ENCODE peak calls at places on chromosomes 13 and 19, in seven cellular contexts. One of them, this sample, is unnamed.

GRCh38 chr19:38837656-38838121 is 6.1 kb upstream of the ECH1 start:
- DNase-seq in transverse colon: no peak
- DNase-seq in H1: no peak
- DNase-seq in A549: no peak
- DNase-seq in stomach: peak
- DNase-seq in ovary: no peak
- DNase-seq in SK-N-SH: no peak
- DNase-seq in this sample: no peak

GRCh38 chr13:25377244-25377962 is 5.6 kb downstream of the ATP8A2 start:
- DNase-seq in transverse colon: no peak
- DNase-seq in H1: no peak
- DNase-seq in A549: no peak
- DNase-seq in stomach: no peak
- DNase-seq in ovary: no peak
- DNase-seq in SK-N-SH: no peak
- DNase-seq in this sample: no peak

GRCh38 chr19:39582891-39583625 is 19.3 kb upstream of the LGALS13 start:
- DNase-seq in transverse colon: no peak
- DNase-seq in H1: no peak
- DNase-seq in A549: no peak
- DNase-seq in stomach: no peak
- DNase-seq in ovary: no peak
- DNase-seq in SK-N-SH: no peak
- DNase-seq in this sample: no peak

GRCh38 chr13:49304763-49305695 is 57.3 kb downstream of the CDADC1 start:
- DNase-seq in transverse colon: no peak
- DNase-seq in H1: no peak
- DNase-seq in A549: no peak
- DNase-seq in stomach: no peak
- DNase-seq in ovary: no peak
- DNase-seq in SK-N-SH: no peak
- DNase-seq in this sample: no peak

GRCh38 chr19:40907968-40908735 is 26.1 kb upstream of the CYP2A7 start:
- DNase-seq in transverse colon: no peak
- DNase-seq in H1: no peak
- DNase-seq in A549: no peak
- DNase-seq in stomach: no peak
- DNase-seq in ovary: peak
- DNase-seq in SK-N-SH: no peak
- DNase-seq in this sample: no peak

GRCh38 chr19:35755550-35756371 is 1.1 kb downstream of the HSPB6 start:
- DNase-seq in transverse colon: peak
- DNase-seq in H1: no peak
- DNase-seq in A549: no peak
- DNase-seq in stomach: peak
- DNase-seq in ovary: peak
- DNase-seq in SK-N-SH: no peak
- DNase-seq in this sample: peak

GRCh38 chr13:99211421-99212035 is 10.9 kb downstream of the UBAC2 start:
- DNase-seq in transverse colon: no peak
- DNase-seq in H1: no peak
- DNase-seq in A549: no peak
- DNase-seq in stomach: no peak
- DNase-seq in ovary: no peak
- DNase-seq in SK-N-SH: no peak
- DNase-seq in this sample: no peak

GRCh38 chr19:14612657-14613056 is 29.8 kb downstream of the CLEC17A start:
- DNase-seq in transverse colon: no peak
- DNase-seq in H1: no peak
- DNase-seq in A549: no peak
- DNase-seq in stomach: no peak
- DNase-seq in ovary: no peak
- DNase-seq in SK-N-SH: no peak
- DNase-seq in this sample: no peak

GRCh38 chr19:30148803-30149202 is 206.8 kb downstream of the URI1 start:
- DNase-seq in transverse colon: no peak
- DNase-seq in H1: no peak
- DNase-seq in A549: no peak
- DNase-seq in stomach: no peak
- DNase-seq in ovary: no peak
- DNase-seq in SK-N-SH: no peak
- DNase-seq in this sample: no peak

GRCh38 chr19:17108453-17108784 is 32.8 kb downstream of the MYO9B start:
- DNase-seq in transverse colon: no peak
- DNase-seq in H1: no peak
- DNase-seq in A549: no peak
- DNase-seq in stomach: no peak
- DNase-seq in ovary: no peak
- DNase-seq in SK-N-SH: no peak
- DNase-seq in this sample: no peak

GRCh38 chr19:14113762-14114414 is 3.7 kb downstream of the PRKACA start:
- DNase-seq in transverse colon: peak
- DNase-seq in H1: no peak
- DNase-seq in A549: no peak
- DNase-seq in stomach: no peak
- DNase-seq in ovary: peak
- DNase-seq in SK-N-SH: no peak
- DNase-seq in this sample: no peak

GRCh38 chr19:18712981-18713380 is 29.5 kb downstream of the CRTC1 start:
- DNase-seq in transverse colon: no peak
- DNase-seq in H1: no peak
- DNase-seq in A549: no peak
- DNase-seq in stomach: no peak
- DNase-seq in ovary: no peak
- DNase-seq in SK-N-SH: peak
- DNase-seq in this sample: no peak

GRCh38 chr13:20997301-20998061 is 63.9 kb downstream of the LATS2 start:
- DNase-seq in transverse colon: no peak
- DNase-seq in H1: peak
- DNase-seq in A549: no peak
- DNase-seq in stomach: no peak
- DNase-seq in ovary: no peak
- DNase-seq in SK-N-SH: no peak
- DNase-seq in this sample: no peak

GRCh38 chr19:55459950-55460657 is 1.3 kb downstream of the ISOC2 start:
- DNase-seq in transverse colon: no peak
- DNase-seq in H1: no peak
- DNase-seq in A549: no peak
- DNase-seq in stomach: no peak
- DNase-seq in ovary: no peak
- DNase-seq in SK-N-SH: peak
- DNase-seq in this sample: no peak

GRCh38 chr13:87376081-87376480 is 295.1 kb upstream of the SLITRK5 start:
- DNase-seq in transverse colon: no peak
- DNase-seq in H1: no peak
- DNase-seq in A549: no peak
- DNase-seq in stomach: no peak
- DNase-seq in ovary: no peak
- DNase-seq in SK-N-SH: no peak
- DNase-seq in this sample: no peak

GRCh38 chr19:41302624-41303351 is 7.2 kb upstream of the CCDC97 start:
- DNase-seq in transverse colon: peak
- DNase-seq in H1: no peak
- DNase-seq in A549: no peak
- DNase-seq in stomach: no peak
- DNase-seq in ovary: no peak
- DNase-seq in SK-N-SH: no peak
- DNase-seq in this sample: peak

GRCh38 chr19:50723069-50723468 is at the start of gene CLEC11A:
- DNase-seq in transverse colon: peak
- DNase-seq in H1: no peak
- DNase-seq in A549: no peak
- DNase-seq in stomach: no peak
- DNase-seq in ovary: peak
- DNase-seq in SK-N-SH: no peak
- DNase-seq in this sample: peak

GRCh38 chr19:50724522-50725217 is 1.5 kb downstream of the CLEC11A start:
- DNase-seq in transverse colon: peak
- DNase-seq in H1: peak
- DNase-seq in A549: peak
- DNase-seq in stomach: peak
- DNase-seq in ovary: peak
- DNase-seq in SK-N-SH: peak
- DNase-seq in this sample: peak

GRCh38 chr19:50725932-50726230 is 2.7 kb downstream of the CLEC11A start:
- DNase-seq in transverse colon: no peak
- DNase-seq in H1: no peak
- DNase-seq in A549: no peak
- DNase-seq in stomach: no peak
- DNase-seq in ovary: no peak
- DNase-seq in SK-N-SH: no peak
- DNase-seq in this sample: no peak

GRCh38 chr19:50723735-50724521 is 764 bp downstream of the CLEC11A start:
- DNase-seq in transverse colon: no peak
- DNase-seq in H1: no peak
- DNase-seq in A549: no peak
- DNase-seq in stomach: no peak
- DNase-seq in ovary: no peak
- DNase-seq in SK-N-SH: no peak
- DNase-seq in this sample: no peak

DNA sequence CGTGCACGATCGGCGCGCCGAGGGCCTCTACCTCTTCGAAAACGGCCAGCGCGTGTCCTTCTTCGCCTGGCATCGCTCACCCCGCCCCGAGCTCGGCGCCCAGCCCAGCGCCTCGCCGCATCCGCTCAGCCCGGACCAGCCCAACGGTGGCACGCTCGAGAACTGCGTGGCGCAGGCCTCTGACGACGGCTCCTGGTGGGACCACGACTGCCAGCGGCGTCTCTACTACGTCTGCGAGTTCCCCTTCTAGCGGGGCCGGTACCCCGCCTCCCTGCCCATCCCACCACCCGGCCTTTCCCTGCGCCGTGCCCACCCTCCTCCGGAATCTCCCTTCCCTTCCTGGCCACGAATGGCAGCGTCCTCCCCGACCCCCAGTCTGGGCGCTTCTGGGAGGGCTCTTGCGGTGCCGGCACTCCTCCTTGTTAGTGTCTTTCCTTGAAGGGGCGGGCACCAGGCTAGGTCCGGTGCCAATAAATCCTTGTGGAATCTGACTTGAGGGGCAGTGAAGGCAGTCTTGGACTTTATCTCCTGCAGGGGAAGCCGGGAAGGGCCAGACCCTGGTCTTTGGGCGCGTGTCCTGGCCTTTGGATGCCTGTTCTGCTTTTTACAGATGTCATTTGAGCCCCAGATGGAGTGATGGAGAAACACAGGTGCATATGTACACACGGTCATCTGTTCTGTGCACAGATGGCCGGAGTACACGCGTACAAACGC is 2.2 kb downstream of the CLEC11A start:
- DNase-seq in transverse colon: no peak
- DNase-seq in H1: no peak
- DNase-seq in A549: no peak
- DNase-seq in stomach: no peak
- DNase-seq in ovary: no peak
- DNase-seq in SK-N-SH: no peak
- DNase-seq in this sample: no peak
- TF ChIP-seq EP300 in transverse colon: no peak
- TF ChIP-seq EP300 in H1: no peak
- TF ChIP-seq EP300 in A549: no peak
- TF ChIP-seq EP300 in stomach: no peak
- TF ChIP-seq EP300 in ovary: no peak
- TF ChIP-seq EP300 in SK-N-SH: no peak
- TF ChIP-seq EP300 in this sample: no peak

GRCh38 chr13:48223016-48223385 is 10.0 kb upstream of the ITM2B start:
- DNase-seq in transverse colon: no peak
- DNase-seq in H1: no peak
- DNase-seq in A549: no peak
- DNase-seq in stomach: no peak
- DNase-seq in ovary: no peak
- DNase-seq in SK-N-SH: no peak
- DNase-seq in this sample: no peak
- TF ChIP-seq EP300 in transverse colon: no peak
- TF ChIP-seq EP300 in H1: no peak
- TF ChIP-seq EP300 in A549: no peak
- TF ChIP-seq EP300 in stomach: no peak
- TF ChIP-seq EP300 in ovary: no peak
- TF ChIP-seq EP300 in SK-N-SH: no peak
- TF ChIP-seq EP300 in this sample: no peak

DNA sequence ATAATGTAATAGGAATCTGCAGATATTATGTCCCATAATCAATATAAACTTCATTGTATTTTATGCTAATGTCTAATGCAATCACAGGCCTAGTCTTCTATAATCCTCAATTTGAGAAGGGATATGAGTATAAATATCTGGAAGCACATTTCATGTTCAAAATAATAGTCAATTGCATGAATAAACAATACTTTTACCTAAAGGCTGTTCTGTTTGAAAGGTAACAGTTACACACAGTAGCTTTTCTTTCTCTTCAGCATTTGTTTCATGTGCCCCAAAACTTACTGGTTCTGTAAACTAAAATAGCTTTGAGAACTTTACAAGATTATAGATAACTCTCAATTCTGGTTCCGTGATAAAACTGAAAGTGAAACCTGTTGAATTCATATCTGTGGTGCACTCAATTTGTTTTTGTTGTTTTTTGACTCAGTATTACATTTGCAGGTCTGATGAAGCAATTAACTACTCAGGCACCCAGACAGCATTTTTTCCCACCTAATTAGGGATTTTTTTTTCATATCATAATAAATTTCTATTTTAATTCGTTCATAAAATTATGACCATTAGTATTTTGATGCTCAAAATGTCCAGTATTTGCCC is 1193.8 kb downstream of the SLITRK1 start:
- DNase-seq in transverse colon: no peak
- DNase-seq in H1: no peak
- DNase-seq in A549: no peak
- DNase-seq in stomach: no peak
- DNase-seq in ovary: no peak
- DNase-seq in SK-N-SH: no peak
- DNase-seq in this sample: no peak
- TF ChIP-seq EP300 in transverse colon: no peak
- TF ChIP-seq EP300 in H1: no peak
- TF ChIP-seq EP300 in A549: no peak
- TF ChIP-seq EP300 in stomach: no peak
- TF ChIP-seq EP300 in ovary: no peak
- TF ChIP-seq EP300 in SK-N-SH: no peak
- TF ChIP-seq EP300 in this sample: no peak

DNA sequence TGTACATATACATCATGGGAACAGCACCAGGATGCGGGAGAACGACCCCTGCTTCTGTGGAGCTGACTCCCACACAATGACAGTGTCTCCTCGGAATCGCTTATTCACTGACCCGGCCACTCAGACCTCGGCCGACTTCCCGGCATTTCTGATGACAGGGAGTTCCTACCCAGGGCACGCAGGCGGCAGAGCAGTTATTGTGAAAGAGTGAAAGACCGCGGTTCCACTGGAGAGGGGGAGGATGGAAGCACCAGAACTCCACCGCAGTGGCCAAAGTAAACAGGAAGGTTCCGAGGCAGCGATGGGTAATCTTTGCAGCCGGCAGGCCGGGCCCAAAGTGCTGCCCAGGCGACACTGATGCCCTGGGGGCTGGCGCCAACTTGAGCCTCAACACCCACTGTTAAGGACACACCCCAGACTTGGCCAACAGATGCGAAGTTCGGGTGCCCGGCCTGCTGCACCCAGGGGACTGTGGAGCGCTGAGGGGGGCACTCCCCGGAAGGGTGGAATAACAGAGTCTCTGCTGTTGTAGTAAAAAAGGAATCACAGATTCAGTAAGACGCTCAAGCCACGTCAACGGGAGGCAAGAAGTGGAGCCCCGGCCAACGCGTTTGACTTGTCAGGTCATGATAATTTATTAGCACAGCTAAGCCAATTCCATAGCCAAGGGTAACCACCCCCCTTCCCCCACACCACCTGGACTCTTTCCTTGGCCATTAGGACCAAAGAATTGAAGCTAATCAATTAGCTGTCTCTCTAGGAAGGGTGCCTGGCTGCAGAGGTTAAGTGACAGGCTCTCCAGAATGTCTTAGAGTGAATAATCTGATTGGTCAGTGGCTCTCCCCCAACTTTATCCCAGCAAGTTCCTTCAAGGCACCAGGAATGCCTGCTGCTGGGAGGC is 5.8 kb downstream of the MLLT1 start:
- DNase-seq in transverse colon: peak
- DNase-seq in H1: no peak
- DNase-seq in A549: no peak
- DNase-seq in stomach: peak
- DNase-seq in ovary: peak
- DNase-seq in SK-N-SH: peak
- DNase-seq in this sample: peak
- TF ChIP-seq EP300 in transverse colon: no peak
- TF ChIP-seq EP300 in H1: no peak
- TF ChIP-seq EP300 in A549: no peak
- TF ChIP-seq EP300 in stomach: peak
- TF ChIP-seq EP300 in ovary: peak
- TF ChIP-seq EP300 in SK-N-SH: no peak
- TF ChIP-seq EP300 in this sample: no peak